ENCODE peak calls at places on chromosomes 4 and X, in five cellular contexts. D is GM23338, W is astrocyte, K is cardiac fibroblast, U is IMR-90. A is an unnamed sample.

GRCh38 chrX:72245461-72246089 is 6.7 kb upstream of the ERCC6L start:
- DNase-seq in D (peak), W (no peak), K (peak), U (peak), A (peak)

GRCh38 chr4:149765630-149766029 is 50.0 kb downstream of the IQCM start:
- DNase-seq in D (no peak), W (peak), K (peak), U (peak), A (peak)

GRCh38 chr4:90113881-90114457 is 13.2 kb upstream of the CCSER1 start:
- DNase-seq in D (no peak), W (no peak), K (no peak), U (no peak), A (no peak)

GRCh38 chr4:138242076-138242829 is at the start of gene SLC7A11:
- DNase-seq in D (peak), W (peak), K (peak), U (peak), A (peak)

GRCh38 chr4:39383690-39384089 is 17.5 kb upstream of the RFC1 start:
- DNase-seq in D (no peak), W (no peak), K (no peak), U (no peak), A (no peak)

GRCh38 chr4:152696764-152697250 is 17.0 kb upstream of the TMEM154 start:
- DNase-seq in D (no peak), W (peak), K (peak), U (peak), A (peak)

GRCh38 chrX:155544886-155545285 is 67.9 kb downstream of the TMLHE start:
- DNase-seq in D (no peak), W (peak), K (peak), U (no peak), A (peak)

GRCh38 chr4:77881460-77882295 is 19.0 kb downstream of the MRPL1 start:
- DNase-seq in D (peak), W (no peak), K (peak), U (peak), A (peak)

GRCh38 chrX:40096395-40097091 is 1.2 kb downstream of the BCOR start:
- DNase-seq in D (no peak), W (no peak), K (peak), U (peak), A (peak)

GRCh38 chr4:94889523-94889922 is 131.8 kb downstream of the BMPR1B start:
- DNase-seq in D (no peak), W (no peak), K (no peak), U (no peak), A (peak)

GRCh38 chr4:123339507-123340380 is 56.9 kb upstream of the SPRY1 start:
- DNase-seq in D (no peak), W (no peak), K (no peak), U (no peak), A (no peak)

GRCh38 chrX:134738986-134739744 is 80.9 kb upstream of the PLAC1 start:
- DNase-seq in D (no peak), W (no peak), K (no peak), U (no peak), A (no peak)

GRCh38 chr4:48985976-48986653 is at the start of gene CWH43:
- DNase-seq in D (peak), W (no peak), K (no peak), U (no peak), A (no peak)

GRCh38 chrX:63889001-63889400 is 104.0 kb upstream of the ARHGEF9 start:
- DNase-seq in D (no peak), W (peak), K (no peak), U (peak), A (peak)

GRCh38 chr4:91838181-91838861 is 465.4 kb upstream of the GRID2 start:
- DNase-seq in D (no peak), W (no peak), K (peak), U (no peak), A (peak)

GRCh38 chr4:75042601-75043208 is 109.8 kb downstream of the PARM1 start:
- DNase-seq in D (no peak), W (no peak), K (no peak), U (no peak), A (no peak)

GRCh38 chrX:145813081-145813480 is 4.5 kb upstream of the SLITRK2 start:
- DNase-seq in D (no peak), W (no peak), K (no peak), U (no peak), A (no peak)

GRCh38 chrX:13759152-13759718 is 24.7 kb downstream of the OFD1 start:
- DNase-seq in D (no peak), W (no peak), K (no peak), U (no peak), A (no peak)

GRCh38 chr4:184448828-184449227 is 25.5 kb downstream of the IRF2 start:
- DNase-seq in D (no peak), W (peak), K (peak), U (peak), A (peak)

GRCh38 chr4:114980932-114981693 is 132.3 kb downstream of the NDST4 start:
- DNase-seq in D (no peak), W (no peak), K (no peak), U (no peak), A (peak)

GRCh38 chr4:147017081-147017480 is 71.4 kb upstream of the TTC29 start:
- DNase-seq in D (no peak), W (no peak), K (peak), U (peak), A (peak)

GRCh38 chrX:41779941-41780340 is 56.0 kb downstream of the GPR82 start:
- DNase-seq in D (no peak), W (no peak), K (no peak), U (no peak), A (no peak)

GRCh38 chr4:113447695-113448265 is 313.8 kb downstream of the CAMK2D start:
- DNase-seq in D (no peak), W (no peak), K (peak), U (no peak), A (peak)

GRCh38 chr4:13992041-13992440 is 364.5 kb upstream of the BOD1L1 start:
- DNase-seq in D (no peak), W (no peak), K (no peak), U (no peak), A (no peak)

GRCh38 chr4:166498541-166498940 is 625.5 kb downstream of the TLL1 start:
- DNase-seq in D (no peak), W (peak), K (peak), U (no peak), A (peak)

GRCh38 chr4:5423670-5424069 is 284.7 kb downstream of the EVC2 start:
- DNase-seq in D (no peak), W (no peak), K (no peak), U (no peak), A (no peak)

GRCh38 chrX:30865020-30865419 is 24.0 kb downstream of the TAB3 start:
- DNase-seq in D (peak), W (no peak), K (peak), U (no peak), A (peak)

GRCh38 chrX:134948333-134949241 is 42.2 kb upstream of the SMIM10 start:
- DNase-seq in D (no peak), W (peak), K (peak), U (peak), A (peak)

GRCh38 chr4:8916251-8916913 is 44.7 kb upstream of the HMX1 start:
- DNase-seq in D (no peak), W (no peak), K (no peak), U (no peak), A (no peak)

GRCh38 chrX:144006811-144007210 is 122.9 kb downstream of the UBE2NL start:
- DNase-seq in D (no peak), W (peak), K (peak), U (no peak), A (peak)

GRCh38 chr4:152673489-152673888 is 6.3 kb downstream of the TMEM154 start:
- DNase-seq in D (no peak), W (no peak), K (no peak), U (no peak), A (no peak)

GRCh38 chr4:185473247-185473646 is 1.7 kb upstream of the CCDC110 start:
- DNase-seq in D (no peak), W (no peak), K (no peak), U (no peak), A (no peak)

GRCh38 chr4:19776021-19776459 is 475.7 kb upstream of the SLIT2 start:
- DNase-seq in D (no peak), W (peak), K (peak), U (peak), A (peak)

GRCh38 chrX:7083468-7084396 is 63.8 kb upstream of the STS start:
- DNase-seq in D (no peak), W (peak), K (peak), U (peak), A (peak)

GRCh38 chr4:181911420-181911819 is 331.8 kb upstream of the TENM3 start:
- DNase-seq in D (no peak), W (peak), K (peak), U (peak), A (peak)

GRCh38 chr4:139768913-139769312 is 103.3 kb downstream of the MGST2 start:
- DNase-seq in D (peak), W (no peak), K (no peak), U (no peak), A (peak)

GRCh38 chr4:161815841-161816240 is 348.0 kb downstream of the FSTL5 start:
- DNase-seq in D (no peak), W (no peak), K (no peak), U (no peak), A (no peak)

GRCh38 chr4:161813889-161814288 is 349.9 kb downstream of the FSTL5 start:
- DNase-seq in D (no peak), W (no peak), K (no peak), U (no peak), A (no peak)

GRCh38 chr4:161822174-161822573 is 341.6 kb downstream of the FSTL5 start:
- DNase-seq in D (no peak), W (no peak), K (no peak), U (no peak), A (no peak)

GRCh38 chr4:161816958-161817357 is 346.8 kb downstream of the FSTL5 start:
- DNase-seq in D (no peak), W (no peak), K (no peak), U (no peak), A (no peak)

DNA sequence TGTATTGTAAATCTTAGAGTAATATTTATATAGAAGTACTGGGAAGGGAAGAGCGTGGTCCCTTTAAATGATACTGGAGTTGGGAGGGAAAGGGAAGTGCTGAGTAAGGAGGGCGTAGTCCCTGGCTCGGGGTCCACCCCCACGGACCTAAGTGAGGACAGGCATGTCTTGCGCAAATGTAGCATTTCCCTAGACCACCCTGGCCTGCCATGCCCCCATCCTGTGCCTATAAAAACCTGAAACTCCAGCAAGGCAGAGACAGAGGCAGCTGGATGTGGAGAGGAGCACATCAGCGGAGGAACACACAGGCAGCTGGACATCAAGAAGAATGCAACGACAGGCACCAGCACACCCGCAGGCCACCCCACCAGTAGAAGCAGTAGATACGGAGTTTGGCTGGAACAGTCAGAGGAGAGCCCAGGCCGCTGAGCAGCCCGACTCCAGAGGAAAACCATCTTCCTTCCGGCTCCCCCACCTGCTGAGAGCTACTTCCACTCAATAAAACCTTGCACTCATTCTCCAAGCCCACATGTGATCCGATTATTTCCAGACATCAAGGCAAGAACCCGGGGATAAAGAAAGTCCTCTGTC is 345.9 kb downstream of the FSTL5 start:
- DNase-seq in D (no peak), W (no peak), K (no peak), U (no peak), A (no peak)
- H3K4me3 ChIP-seq in D (no peak), W (no peak), K (no peak), U (no peak), A (no peak)

GRCh38 chr4:16844796-16845586 is 53.5 kb downstream of the LDB2 start:
- DNase-seq in D (no peak), W (peak), K (peak), U (peak), A (peak)

GRCh38 chr4:16838226-16838875 is 60.1 kb downstream of the LDB2 start:
- DNase-seq in D (no peak), W (no peak), K (no peak), U (no peak), A (no peak)

GRCh38 chr4:16846520-16847117 is 51.8 kb downstream of the LDB2 start:
- DNase-seq in D (peak), W (no peak), K (no peak), U (no peak), A (no peak)

GRCh38 chr4:16843831-16844508 is 54.5 kb downstream of the LDB2 start:
- DNase-seq in D (no peak), W (peak), K (peak), U (peak), A (peak)
- TF ChIP-seq CTCF in D (no peak), W (no peak), K (no peak), U (no peak), A (no peak)

DNA sequence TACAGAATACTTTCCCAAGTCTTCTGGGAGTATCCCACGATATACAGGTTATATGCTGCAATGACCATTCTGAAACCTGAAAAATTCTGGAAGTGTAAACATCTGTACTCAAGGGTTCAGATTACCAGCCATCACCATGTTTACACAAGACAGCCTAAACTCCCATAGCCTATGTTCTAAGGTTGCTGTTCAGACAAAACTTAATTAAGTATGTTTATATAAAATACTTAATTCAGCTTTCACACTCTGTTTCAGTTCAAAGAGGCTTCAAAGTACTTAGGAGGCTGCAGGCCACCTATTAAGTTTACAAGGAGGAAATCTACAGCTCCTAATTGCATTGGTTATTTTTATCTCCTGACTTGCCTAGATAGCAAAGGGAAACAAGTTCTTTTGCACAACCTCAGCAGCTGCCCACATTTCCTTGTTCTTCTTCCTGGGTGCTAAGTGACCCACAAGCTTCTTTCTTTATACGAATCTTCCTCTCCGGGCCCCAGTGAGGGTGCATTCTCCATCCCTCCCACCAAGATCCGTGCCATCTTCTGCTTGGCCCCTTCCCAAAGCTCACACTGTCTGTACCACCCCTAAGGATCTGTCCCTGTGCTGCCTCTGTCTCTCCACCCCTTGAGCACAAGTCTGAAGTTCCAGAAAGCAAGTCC is 2.0 kb downstream of the GAK start:
- DNase-seq in D (no peak), W (no peak), K (no peak), U (peak), A (peak)
- H3K4me3 ChIP-seq in D (no peak), W (no peak), K (peak), U (no peak), A (peak)

GRCh38 chr4:66252291-66252690 is 582.0 kb upstream of the EPHA5 start:
- DNase-seq in D (no peak), W (no peak), K (peak), U (no peak), A (peak)
- TF ChIP-seq CTCF in D (peak), W (no peak), K (peak), U (no peak), A (peak)

GRCh38 chr4:15702941-15703403 is at the start of gene BST1:
- DNase-seq in D (peak), W (peak), K (peak), U (peak), A (peak)

GRCh38 chr4:15704145-15704544 is 1.3 kb downstream of the BST1 start:
- DNase-seq in D (no peak), W (no peak), K (no peak), U (no peak), A (no peak)

GRCh38 chr4:15706646-15707362 is 3.9 kb downstream of the BST1 start:
- DNase-seq in D (no peak), W (no peak), K (peak), U (peak), A (no peak)

GRCh38 chr4:15707363-15707715 is 4.5 kb downstream of the BST1 start:
- DNase-seq in D (no peak), W (no peak), K (peak), U (no peak), A (no peak)

DNA sequence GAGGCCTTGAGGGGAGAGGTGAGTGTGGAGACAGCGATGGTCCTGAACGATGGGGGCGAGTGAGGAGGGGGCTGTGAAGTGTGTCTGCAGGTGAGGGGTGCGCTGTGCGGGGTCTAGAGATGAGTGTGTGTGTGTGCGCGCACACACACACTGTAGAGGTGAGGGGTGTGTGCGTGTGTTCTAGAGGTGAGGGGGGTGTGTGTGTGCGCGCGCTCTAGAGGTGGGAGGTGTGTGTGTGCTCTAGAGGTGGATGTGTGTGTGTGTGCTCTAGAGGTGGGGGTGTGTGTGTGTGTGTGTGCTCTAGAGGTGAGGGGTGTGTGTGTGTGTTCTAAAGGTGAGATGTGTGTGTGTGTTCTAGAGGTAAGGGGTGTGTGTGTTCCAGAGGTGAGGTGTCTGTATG is 574 bp downstream of the BST1 start:
- DNase-seq in D (no peak), W (no peak), K (no peak), U (no peak), A (no peak)
- H3K4me3 ChIP-seq in D (peak), W (peak), K (peak), U (peak), A (peak)

A was measured in choroid plexus epithelial cell.